ENCODE peak calls at places on chromosomes 13 and 19, in eight cellular contexts. R, Q, I, B, S, O, F and X are unnamed samples.

GRCh38 chr19:45577111-45577905 is 7.3 kb downstream of the OPA3 start:
- DNase-seq in F (no peak), S (peak), Q (no peak), O (peak), I (no peak), B (no peak), R (no peak), X (peak)

GRCh38 chr19:45385392-45386221 is 15.2 kb upstream of the ERCC2 start:
- DNase-seq in S (no peak), R (no peak), F (no peak), O (no peak), I (peak), B (no peak), Q (no peak), X (peak)

GRCh38 chr13:107767119-107767518 is 448.2 kb downstream of the LIG4 start:
- DNase-seq in B (peak), Q (no peak), R (no peak), I (no peak), S (no peak), O (no peak), F (no peak), X (no peak)

GRCh38 chr13:112105244-112105681 is 38.3 kb downstream of the SOX1 start:
- DNase-seq in S (no peak), I (no peak), B (no peak), R (no peak), O (no peak), F (no peak), Q (no peak), X (peak)

GRCh38 chr19:42199440-42200115 is 17.9 kb downstream of the DEDD2 start:
- DNase-seq in B (no peak), S (no peak), R (no peak), O (no peak), I (peak), Q (peak), F (no peak), X (peak)

GRCh38 chr19:14149509-14149994 is 13.2 kb upstream of the ASF1B start:
- DNase-seq in Q (peak), I (no peak), O (peak), F (peak), B (peak), S (no peak), R (peak), X (no peak)

GRCh38 chr19:11016591-11016990 is 55.8 kb downstream of the SMARCA4 start:
- DNase-seq in B (no peak), S (no peak), F (no peak), I (no peak), Q (no peak), O (no peak), R (no peak), X (no peak)

GRCh38 chr13:72379581-72379980 is 347.8 kb downstream of the MZT1 start:
- DNase-seq in B (no peak), F (no peak), Q (no peak), S (no peak), R (no peak), O (no peak), I (no peak), X (no peak)

GRCh38 chr19:7870571-7871279 is 3.5 kb downstream of the PRR36 start:
- DNase-seq in R (no peak), I (peak), S (peak), O (no peak), F (peak), B (peak), Q (peak), X (peak)

GRCh38 chr19:2625434-2625833 is 77.1 kb downstream of the GNG7 start:
- DNase-seq in Q (no peak), F (no peak), O (no peak), I (no peak), B (no peak), S (no peak), R (no peak), X (no peak)

GRCh38 chr13:42377640-42378382 is 105.9 kb downstream of the AKAP11 start:
- DNase-seq in Q (no peak), I (no peak), R (no peak), O (no peak), S (no peak), F (no peak), B (no peak), X (no peak)

GRCh38 chr13:90403330-90404082 is 944.0 kb upstream of the MIR17HG start:
- DNase-seq in S (no peak), Q (no peak), I (no peak), B (no peak), R (no peak), F (no peak), O (no peak), X (no peak)

GRCh38 chr13:32883501-32883900 is 132.7 kb upstream of the KL start:
- DNase-seq in O (no peak), B (no peak), Q (no peak), I (no peak), F (no peak), S (no peak), R (no peak), X (no peak)

GRCh38 chr19:48480151-48480475 is 10.9 kb downstream of the CYTH2 start:
- DNase-seq in Q (peak), B (peak), I (no peak), F (peak), S (peak), O (no peak), R (no peak), X (no peak)

GRCh38 chr19:47071731-47072130 is 23.3 kb upstream of the TMEM160 start:
- DNase-seq in S (no peak), Q (no peak), F (no peak), B (no peak), R (no peak), I (no peak), O (no peak), X (no peak)

GRCh38 chr19:28468701-28469459 is 744.1 kb downstream of the UQCRFS1 start:
- DNase-seq in B (no peak), Q (peak), O (peak), F (no peak), I (peak), R (no peak), S (peak), X (peak)

GRCh38 chr19:3683405-3683865 is 16.8 kb downstream of the PIP5K1C start:
- DNase-seq in I (peak), R (no peak), O (no peak), B (peak), S (no peak), Q (no peak), F (no peak), X (peak)

GRCh38 chr13:98199480-98199879 is 22.4 kb upstream of the RNF113B start:
- DNase-seq in B (no peak), Q (no peak), I (no peak), R (no peak), F (no peak), O (no peak), S (no peak), X (no peak)

GRCh38 chr19:10748924-10749434 is 31.1 kb downstream of the DNM2 start:
- DNase-seq in I (no peak), S (peak), B (peak), O (peak), F (no peak), Q (no peak), R (no peak), X (no peak)

GRCh38 chr19:13007292-13008045 is 12.2 kb downstream of the NFIX start:
- DNase-seq in I (no peak), S (peak), F (no peak), Q (no peak), O (no peak), R (no peak), B (no peak), X (no peak)

GRCh38 chr19:48757741-48758144 is 2.4 kb downstream of the FGF21 start:
- DNase-seq in B (no peak), S (no peak), I (no peak), O (no peak), R (no peak), F (no peak), Q (no peak), X (no peak)

GRCh38 chr19:18785179-18786124 is 5.7 kb downstream of the COMP start:
- DNase-seq in O (peak), S (peak), Q (peak), R (peak), B (peak), I (peak), F (no peak), X (peak)

GRCh38 chr19:907183-907853 is 5.7 kb downstream of the R3HDM4 start:
- DNase-seq in R (no peak), S (no peak), Q (peak), I (no peak), B (no peak), O (no peak), F (no peak), X (peak)

GRCh38 chr19:13637664-13638063 is 126.7 kb upstream of the MRI1 start:
- DNase-seq in R (no peak), S (no peak), F (no peak), Q (no peak), B (no peak), O (no peak), I (no peak), X (no peak)

GRCh38 chr13:108925070-108925469 is 295.7 kb downstream of the MYO16 start:
- DNase-seq in F (no peak), Q (no peak), O (no peak), S (no peak), I (no peak), B (no peak), R (no peak), X (peak)

GRCh38 chr19:16649734-16650133 is 10.2 kb downstream of the SMIM7 start:
- DNase-seq in S (no peak), R (no peak), B (peak), Q (no peak), I (no peak), F (no peak), O (no peak), X (no peak)

GRCh38 chr13:97068146-97068545 is 73.9 kb upstream of the OXGR1 start:
- DNase-seq in R (no peak), I (no peak), S (no peak), F (no peak), B (peak), O (no peak), Q (no peak), X (no peak)

GRCh38 chr19:45895519-45895972 is 6.9 kb downstream of the MYPOP start:
- DNase-seq in R (no peak), Q (no peak), I (no peak), F (no peak), S (no peak), B (no peak), O (no peak), X (no peak)

GRCh38 chr19:50415661-50416033 is 3.1 kb upstream of the SPIB start:
- DNase-seq in Q (no peak), O (no peak), R (no peak), S (no peak), I (peak), F (no peak), B (no peak), X (no peak)

GRCh38 chr13:109180905-109181425 is 551.6 kb downstream of the MYO16 start:
- DNase-seq in I (no peak), F (no peak), O (peak), B (no peak), Q (no peak), S (no peak), R (no peak), X (no peak)

GRCh38 chr19:11195169-11195568 is 2.2 kb downstream of the KANK2 start:
- DNase-seq in R (no peak), S (peak), B (no peak), I (no peak), Q (no peak), F (no peak), O (peak), X (no peak)

GRCh38 chr19:4360081-4360569 is 16.8 kb downstream of the MPND start:
- DNase-seq in O (no peak), S (no peak), Q (no peak), F (no peak), R (no peak), B (no peak), I (no peak), X (no peak)

GRCh38 chr19:15432629-15433518 is 14.1 kb upstream of the AKAP8L start:
- DNase-seq in F (peak), I (peak), S (peak), O (peak), Q (peak), R (peak), B (peak), X (peak)